ENCODE peak calls at places on chromosome 15, in six cellular contexts. One of them, this sample, is unnamed.

GRCh38 chr15:38169982-38170381 is 82.7 kb upstream of the SPRED1 start:
- DNase-seq in PC-3: no peak
- DNase-seq in RWPE1: no peak
- DNase-seq in testis: no peak
- DNase-seq in body of pancreas: no peak
- DNase-seq in H9: no peak
- DNase-seq in this sample: no peak

GRCh38 chr15:29032776-29033175 is 147.0 kb downstream of the APBA2 start:
- DNase-seq in H9: no peak
- DNase-seq in body of pancreas: no peak
- DNase-seq in testis: no peak
- DNase-seq in PC-3: no peak
- DNase-seq in RWPE1: no peak
- DNase-seq in this sample: no peak

GRCh38 chr15:40463886-40464545 is 6.8 kb upstream of the CHST14 start:
- DNase-seq in body of pancreas: no peak
- DNase-seq in H9: no peak
- DNase-seq in testis: no peak
- DNase-seq in PC-3: no peak
- DNase-seq in RWPE1: peak
- DNase-seq in this sample: no peak

GRCh38 chr15:39298563-39298962 is 282.3 kb upstream of the THBS1 start:
- DNase-seq in RWPE1: no peak
- DNase-seq in testis: no peak
- DNase-seq in PC-3: no peak
- DNase-seq in body of pancreas: no peak
- DNase-seq in H9: no peak
- DNase-seq in this sample: no peak

GRCh38 chr15:47812436-47813109 is 95.3 kb downstream of the SEMA6D start:
- DNase-seq in H9: no peak
- DNase-seq in RWPE1: peak
- DNase-seq in body of pancreas: no peak
- DNase-seq in testis: no peak
- DNase-seq in PC-3: peak
- DNase-seq in this sample: no peak

GRCh38 chr15:59406446-59406845 is 31.5 kb upstream of the FAM81A start:
- DNase-seq in PC-3: no peak
- DNase-seq in body of pancreas: no peak
- DNase-seq in testis: no peak
- DNase-seq in H9: no peak
- DNase-seq in RWPE1: no peak
- DNase-seq in this sample: no peak

GRCh38 chr15:88178631-88179030 is 77.9 kb downstream of the NTRK3 start:
- DNase-seq in PC-3: no peak
- DNase-seq in H9: no peak
- DNase-seq in RWPE1: no peak
- DNase-seq in testis: no peak
- DNase-seq in body of pancreas: no peak
- DNase-seq in this sample: no peak

GRCh38 chr15:39582977-39583585 is 2.2 kb downstream of the THBS1 start:
- DNase-seq in PC-3: no peak
- DNase-seq in RWPE1: no peak
- DNase-seq in testis: no peak
- DNase-seq in body of pancreas: no peak
- DNase-seq in H9: no peak
- DNase-seq in this sample: no peak

GRCh38 chr15:90851114-90851513 is 17.3 kb upstream of the FURIN start:
- DNase-seq in RWPE1: no peak
- DNase-seq in H9: no peak
- DNase-seq in body of pancreas: no peak
- DNase-seq in PC-3: no peak
- DNase-seq in testis: no peak
- DNase-seq in this sample: no peak

GRCh38 chr15:93899817-93900216 is 331.5 kb upstream of the MCTP2 start:
- DNase-seq in PC-3: no peak
- DNase-seq in RWPE1: no peak
- DNase-seq in H9: no peak
- DNase-seq in body of pancreas: no peak
- DNase-seq in testis: no peak
- DNase-seq in this sample: no peak

GRCh38 chr15:54808321-54808720 is 388.4 kb downstream of the RSL24D1 start:
- DNase-seq in H9: no peak
- DNase-seq in body of pancreas: no peak
- DNase-seq in RWPE1: no peak
- DNase-seq in testis: no peak
- DNase-seq in PC-3: no peak
- DNase-seq in this sample: no peak

GRCh38 chr15:86772369-86773059 is 692.8 kb downstream of the AGBL1 start:
- DNase-seq in PC-3: no peak
- DNase-seq in H9: no peak
- DNase-seq in RWPE1: no peak
- DNase-seq in body of pancreas: no peak
- DNase-seq in testis: no peak
- DNase-seq in this sample: no peak

GRCh38 chr15:78445875-78446274 is 7.9 kb downstream of the IREB2 start:
- DNase-seq in PC-3: no peak
- DNase-seq in body of pancreas: no peak
- DNase-seq in RWPE1: no peak
- DNase-seq in H9: no peak
- DNase-seq in testis: no peak
- DNase-seq in this sample: no peak

GRCh38 chr15:71806452-71806931 is 3.9 kb upstream of the NR2E3 start:
- DNase-seq in testis: peak
- DNase-seq in H9: no peak
- DNase-seq in body of pancreas: peak
- DNase-seq in RWPE1: no peak
- DNase-seq in PC-3: peak
- DNase-seq in this sample: peak

GRCh38 chr15:97761124-97761523 is 199.4 kb upstream of the ARRDC4 start:
- DNase-seq in H9: no peak
- DNase-seq in body of pancreas: no peak
- DNase-seq in RWPE1: peak
- DNase-seq in PC-3: no peak
- DNase-seq in testis: no peak
- DNase-seq in this sample: no peak

GRCh38 chr15:33584797-33585196 is 274.0 kb downstream of the RYR3 start:
- DNase-seq in PC-3: peak
- DNase-seq in RWPE1: peak
- DNase-seq in testis: no peak
- DNase-seq in H9: no peak
- DNase-seq in body of pancreas: no peak
- DNase-seq in this sample: no peak

GRCh38 chr15:96720656-96721055 is 390.2 kb downstream of the NR2F2 start:
- DNase-seq in testis: no peak
- DNase-seq in RWPE1: no peak
- DNase-seq in PC-3: no peak
- DNase-seq in body of pancreas: no peak
- DNase-seq in H9: no peak
- DNase-seq in this sample: no peak

GRCh38 chr15:35320911-35321310 is 225.1 kb downstream of the DPH6 start:
- DNase-seq in testis: no peak
- DNase-seq in RWPE1: no peak
- DNase-seq in body of pancreas: no peak
- DNase-seq in PC-3: no peak
- DNase-seq in H9: no peak
- DNase-seq in this sample: no peak

GRCh38 chr15:33031324-33031736 is 163.2 kb downstream of the FMN1 start:
- DNase-seq in testis: no peak
- DNase-seq in PC-3: peak
- DNase-seq in body of pancreas: peak
- DNase-seq in RWPE1: no peak
- DNase-seq in H9: no peak
- DNase-seq in this sample: no peak

GRCh38 chr15:66964791-66965190 is 100.6 kb upstream of the SMAD3 start:
- DNase-seq in H9: no peak
- DNase-seq in body of pancreas: no peak
- DNase-seq in testis: no peak
- DNase-seq in RWPE1: no peak
- DNase-seq in PC-3: no peak
- DNase-seq in this sample: no peak

GRCh38 chr15:43169888-43170287 is 15.3 kb upstream of the CCNDBP1 start:
- DNase-seq in H9: no peak
- DNase-seq in PC-3: peak
- DNase-seq in RWPE1: no peak
- DNase-seq in testis: no peak
- DNase-seq in body of pancreas: no peak
- DNase-seq in this sample: no peak

GRCh38 chr15:29962404-29962803 is 120.4 kb upstream of the GOLGA8J start:
- DNase-seq in testis: peak
- DNase-seq in RWPE1: no peak
- DNase-seq in PC-3: no peak
- DNase-seq in H9: no peak
- DNase-seq in body of pancreas: no peak
- DNase-seq in this sample: peak

GRCh38 chr15:63112871-63113270 is 8.8 kb upstream of the LACTB start:
- DNase-seq in testis: no peak
- DNase-seq in body of pancreas: no peak
- DNase-seq in RWPE1: no peak
- DNase-seq in H9: no peak
- DNase-seq in PC-3: no peak
- DNase-seq in this sample: no peak

GRCh38 chr15:95715116-95715888 is 615.2 kb upstream of the NR2F2 start:
- DNase-seq in PC-3: no peak
- DNase-seq in H9: no peak
- DNase-seq in body of pancreas: no peak
- DNase-seq in testis: no peak
- DNase-seq in RWPE1: no peak
- DNase-seq in this sample: no peak

GRCh38 chr15:83850846-83851245 is 196.9 kb downstream of the ADAMTSL3 start:
- DNase-seq in RWPE1: peak
- DNase-seq in body of pancreas: no peak
- DNase-seq in H9: no peak
- DNase-seq in testis: no peak
- DNase-seq in PC-3: peak
- DNase-seq in this sample: no peak
- H3K27ac ChIP-seq in RWPE1: peak
- H3K27ac ChIP-seq in body of pancreas: no peak
- H3K27ac ChIP-seq in H9: no peak
- H3K27ac ChIP-seq in testis: no peak
- H3K27ac ChIP-seq in PC-3: peak
- H3K27ac ChIP-seq in this sample: no peak

DNA sequence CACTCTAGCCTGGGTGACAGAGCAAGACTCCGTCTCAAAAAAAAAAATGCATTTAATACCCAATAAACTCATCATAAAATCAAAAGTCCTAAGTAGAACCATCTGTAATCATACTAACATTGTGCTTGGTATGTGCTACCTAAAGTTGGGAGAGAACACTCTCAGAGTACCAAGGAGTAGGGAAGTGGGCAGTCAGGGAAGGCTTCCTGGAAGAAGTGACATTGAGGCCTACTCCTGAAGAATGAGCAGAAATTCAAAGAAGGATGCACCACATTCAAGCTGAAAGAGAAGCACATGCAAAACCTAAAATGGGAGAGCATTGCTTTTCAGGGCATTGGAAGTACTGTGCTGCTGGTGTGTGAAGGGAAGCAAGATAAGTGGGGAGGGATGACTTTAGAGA is 54.1 kb downstream of the TLE3 start:
- DNase-seq in H9: no peak
- DNase-seq in body of pancreas: no peak
- DNase-seq in PC-3: no peak
- DNase-seq in testis: no peak
- DNase-seq in RWPE1: no peak
- DNase-seq in this sample: no peak
- TF ChIP-seq CTCF in H9: no peak
- TF ChIP-seq CTCF in body of pancreas: no peak
- TF ChIP-seq CTCF in PC-3: no peak
- TF ChIP-seq CTCF in testis: no peak
- TF ChIP-seq CTCF in RWPE1: no peak
- TF ChIP-seq CTCF in this sample: no peak

GRCh38 chr15:57607570-57608000 is 15.9 kb downstream of the MYZAP start:
- DNase-seq in PC-3: peak
- DNase-seq in body of pancreas: peak
- DNase-seq in H9: no peak
- DNase-seq in testis: no peak
- DNase-seq in RWPE1: peak
- DNase-seq in this sample: no peak

GRCh38 chr15:57611119-57611518 is 19.4 kb downstream of the MYZAP start:
- DNase-seq in body of pancreas: peak
- DNase-seq in RWPE1: no peak
- DNase-seq in testis: no peak
- DNase-seq in H9: no peak
- DNase-seq in PC-3: no peak
- DNase-seq in this sample: no peak

GRCh38 chr15:57606816-57607215 is 15.1 kb downstream of the MYZAP start:
- DNase-seq in testis: no peak
- DNase-seq in PC-3: no peak
- DNase-seq in RWPE1: no peak
- DNase-seq in H9: no peak
- DNase-seq in body of pancreas: no peak
- DNase-seq in this sample: no peak

GRCh38 chr15:57611938-57612337 is 20.2 kb downstream of the MYZAP start:
- DNase-seq in body of pancreas: peak
- DNase-seq in RWPE1: peak
- DNase-seq in H9: no peak
- DNase-seq in testis: peak
- DNase-seq in PC-3: peak
- DNase-seq in this sample: peak

GRCh38 chr15:57610130-57610529 is 18.4 kb downstream of the MYZAP start:
- DNase-seq in H9: no peak
- DNase-seq in RWPE1: peak
- DNase-seq in testis: peak
- DNase-seq in body of pancreas: peak
- DNase-seq in PC-3: peak
- DNase-seq in this sample: no peak
- H3K27ac ChIP-seq in H9: no peak
- H3K27ac ChIP-seq in RWPE1: peak
- H3K27ac ChIP-seq in testis: no peak
- H3K27ac ChIP-seq in body of pancreas: peak
- H3K27ac ChIP-seq in PC-3: peak
- H3K27ac ChIP-seq in this sample: no peak

DNA sequence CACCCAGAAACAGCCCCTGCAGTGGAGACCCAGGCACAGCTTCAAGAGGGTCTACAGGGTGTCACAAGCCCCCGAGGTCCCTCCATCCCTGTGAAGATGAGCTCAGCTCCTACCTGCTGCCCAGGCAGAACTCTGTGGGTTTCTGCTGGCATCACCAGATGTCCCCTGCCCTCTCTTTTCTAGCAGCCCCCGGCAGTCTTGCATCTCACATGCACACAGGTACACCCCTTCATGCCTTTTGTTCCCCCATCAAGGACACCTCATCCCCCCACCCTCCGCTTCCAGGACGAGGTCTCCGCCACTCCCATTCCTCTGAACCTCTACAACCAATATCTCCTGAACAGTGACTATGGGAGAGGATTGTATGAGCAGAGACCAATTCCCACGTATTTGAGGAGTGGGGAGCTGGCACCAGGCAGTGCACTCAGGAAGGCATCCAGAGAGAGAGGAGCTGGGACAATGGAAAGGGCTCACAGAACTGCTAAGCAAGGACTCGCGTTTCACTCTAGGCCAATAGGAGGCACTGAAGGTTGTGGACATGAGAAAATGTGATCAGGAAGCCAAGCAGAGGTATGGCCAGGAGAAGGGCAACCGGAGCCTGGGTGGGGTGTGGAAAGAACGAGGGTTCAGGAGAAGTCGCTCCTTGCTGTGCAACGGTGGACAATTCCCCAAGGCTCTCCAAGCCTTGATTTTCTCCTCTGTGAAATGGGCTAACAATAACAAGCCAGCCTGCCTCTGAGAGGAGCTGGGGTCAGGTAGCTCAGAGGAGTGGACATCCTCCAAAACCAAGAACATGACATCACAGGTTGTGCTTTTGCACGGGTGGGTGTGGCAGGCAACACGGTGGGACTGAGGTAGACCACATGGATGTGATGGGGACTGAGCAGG is 115.2 kb downstream of the CHSY1 start:
- DNase-seq in RWPE1: no peak
- DNase-seq in testis: no peak
- DNase-seq in H9: no peak
- DNase-seq in PC-3: no peak
- DNase-seq in body of pancreas: no peak
- DNase-seq in this sample: no peak
- TF ChIP-seq CTCF in RWPE1: no peak
- TF ChIP-seq CTCF in testis: no peak
- TF ChIP-seq CTCF in H9: peak
- TF ChIP-seq CTCF in PC-3: no peak
- TF ChIP-seq CTCF in body of pancreas: no peak
- TF ChIP-seq CTCF in this sample: peak